ENCODE peak calls at places on chromosome 1, in four cellular contexts. N is stomach, F is endothelial cell of umbilical vein, X is transverse colon. T is an unnamed sample.

GRCh38 chr1:91440845-91441244 is 36.2 kb upstream of the HFM1 start:
- DNase-seq in F (peak; percentile 12), N (no peak), X (no peak), T (no peak)

GRCh38 chr1:235415008-235415904 is 48.0 kb downstream of the TBCE start:
- DNase-seq in N (peak; percentile 78), X (peak; percentile 70), F (peak; percentile 70), T (peak; percentile 63)

GRCh38 chr1:214670098-214670497 is 67.1 kb downstream of the CENPF start:
- DNase-seq in X (no peak), F (peak; percentile 59), N (peak; percentile 33), T (no peak)

GRCh38 chr1:239307886-239308285 is 78.5 kb upstream of the CHRM3 start:
- DNase-seq in X (no peak), N (no peak), F (no peak), T (no peak)

GRCh38 chr1:94528271-94528670 is 13.3 kb downstream of the F3 start:
- DNase-seq in N (no peak), F (no peak), X (no peak), T (no peak)

GRCh38 chr1:63112155-63112914 is 210.0 kb upstream of the FOXD3 start:
- DNase-seq in X (no peak), N (no peak), F (no peak), T (no peak)

GRCh38 chr1:201724760-201725105 is 104.2 kb upstream of the IPO9 start:
- DNase-seq in X (no peak), F (peak; percentile 56), N (no peak), T (no peak)

GRCh38 chr1:15153184-15153841 is at the start of gene TMEM51:
- DNase-seq in F (peak; percentile 79), X (peak; percentile 87), N (peak; percentile 87), T (peak; percentile 74)

GRCh38 chr1:55015123-55015522 is 16.4 kb downstream of the BSND start:
- DNase-seq in F (no peak), N (no peak), X (no peak), T (no peak)

GRCh38 chr1:151822404-151822803 is 9.2 kb downstream of the RORC start:
- DNase-seq in X (no peak), N (no peak), F (no peak), T (no peak)

GRCh38 chr1:162696286-162696862 is 64.1 kb downstream of the DDR2 start:
- DNase-seq in F (peak; percentile 92), N (peak; percentile 60), X (peak; percentile 52), T (peak; percentile 89)

GRCh38 chr1:85295006-85295431 is 18.6 kb upstream of the BCL10 start:
- DNase-seq in X (no peak), N (no peak), F (peak; percentile 91), T (no peak)

GRCh38 chr1:230381564-230381963 is 44.6 kb downstream of the PGBD5 start:
- DNase-seq in N (no peak), X (no peak), F (no peak), T (no peak)

GRCh38 chr1:186559601-186560116 is 98.7 kb upstream of the PDC start:
- DNase-seq in N (no peak), F (no peak), X (no peak), T (no peak)

GRCh38 chr1:191831572-191831971 is 326.7 kb upstream of the RGS18 start:
- DNase-seq in N (no peak), X (no peak), F (peak; percentile 7), T (no peak)

GRCh38 chr1:68112835-68113243 is 62.4 kb upstream of the DIRAS3 start:
- DNase-seq in N (no peak), F (peak; percentile 82), X (no peak), T (no peak)

GRCh38 chr1:37808369-37809319 is 636 bp upstream of the YRDC start:
- DNase-seq in F (peak; percentile 59), X (peak; percentile 79), N (peak; percentile 78), T (peak; percentile 27)

GRCh38 chr1:93344886-93345632 is 648 bp upstream of the DR1 start:
- DNase-seq in F (no peak), X (no peak), N (no peak), T (no peak)

GRCh38 chr1:115437146-115437639 is 99.1 kb upstream of the NGF start:
- DNase-seq in N (no peak), X (no peak), F (no peak), T (no peak)

GRCh38 chr1:3126756-3127718 is 58.0 kb downstream of the PRDM16 start:
- DNase-seq in N (no peak), F (no peak), X (no peak), T (peak; percentile 26)

GRCh38 chr1:230753586-230754251 is 6.5 kb downstream of the CAPN9 start:
- DNase-seq in N (peak; percentile 74), X (peak; percentile 71), F (peak; percentile 41), T (peak; percentile 52)

GRCh38 chr1:78836736-78837135 is 169.8 kb downstream of the ADGRL4 start:
- DNase-seq in N (no peak), F (peak; percentile 13), X (no peak), T (no peak)

GRCh38 chr1:67978988-67979516 is 71.4 kb downstream of the DIRAS3 start:
- DNase-seq in N (no peak), F (peak; percentile 10), X (no peak), T (no peak)

GRCh38 chr1:184036517-184036949 is 995 bp downstream of the COLGALT2 start:
- DNase-seq in F (peak; percentile 24), X (peak; percentile 15), N (no peak), T (no peak)

GRCh38 chr1:71561729-71562128 is 480.9 kb upstream of the ZRANB2 start:
- DNase-seq in F (peak; percentile 18), N (no peak), X (no peak), T (no peak)

GRCh38 chr1:161307230-161307768 is 2.5 kb downstream of the MPZ start:
- DNase-seq in X (no peak), N (no peak), F (peak; percentile 61), T (no peak)

GRCh38 chr1:30982431-30982830 is 73.9 kb upstream of the SDC3 start:
- DNase-seq in N (no peak), F (no peak), X (no peak), T (no peak)

GRCh38 chr1:30986755-30987154 is 78.2 kb upstream of the SDC3 start:
- DNase-seq in N (no peak), F (no peak), X (no peak), T (no peak)

GRCh38 chr1:30982937-30983336 is 74.4 kb upstream of the SDC3 start:
- DNase-seq in N (no peak), X (no peak), F (no peak), T (no peak)

GRCh38 chr1:30984991-30985503 is 76.5 kb upstream of the SDC3 start:
- DNase-seq in X (no peak), F (no peak), N (no peak), T (no peak)

DNA sequence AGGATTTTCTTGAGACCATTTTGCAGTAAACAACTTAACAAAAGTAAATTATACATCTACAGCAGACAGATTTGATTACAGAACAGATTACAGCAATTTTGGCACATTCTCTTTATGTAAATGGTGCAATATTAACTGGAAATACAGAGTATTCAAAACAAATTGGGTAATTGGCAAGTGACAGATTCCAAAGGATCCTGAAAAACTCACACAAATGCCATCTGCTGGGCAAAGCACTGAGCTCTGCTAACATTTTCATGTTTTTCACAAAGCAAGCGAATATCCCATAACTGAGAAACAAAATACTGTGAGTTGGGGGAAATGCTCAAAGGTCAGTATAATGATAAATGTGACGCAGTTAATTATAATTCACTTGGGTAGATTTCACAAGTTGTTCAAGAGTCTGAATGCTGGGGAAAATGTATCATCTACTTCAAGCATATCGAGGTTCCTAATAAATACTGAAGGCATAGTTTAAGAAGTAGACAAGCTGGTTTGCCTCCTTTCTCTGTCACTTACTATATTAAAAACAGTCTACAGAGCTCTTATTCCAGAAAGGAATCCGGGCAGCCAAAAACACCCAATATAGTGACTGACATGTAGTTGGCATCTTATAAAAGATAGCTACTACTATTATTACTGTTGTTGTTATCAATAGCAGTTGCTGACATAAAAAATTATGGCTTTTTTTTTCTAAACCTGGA is 75.8 kb upstream of the SDC3 start:
- DNase-seq in X (no peak), N (no peak), F (no peak), T (peak; percentile 29)
- TF ChIP-seq POLR2AphosphoS5 in X (no peak), N (no peak), F (no peak), T (peak; percentile 28)

DNA sequence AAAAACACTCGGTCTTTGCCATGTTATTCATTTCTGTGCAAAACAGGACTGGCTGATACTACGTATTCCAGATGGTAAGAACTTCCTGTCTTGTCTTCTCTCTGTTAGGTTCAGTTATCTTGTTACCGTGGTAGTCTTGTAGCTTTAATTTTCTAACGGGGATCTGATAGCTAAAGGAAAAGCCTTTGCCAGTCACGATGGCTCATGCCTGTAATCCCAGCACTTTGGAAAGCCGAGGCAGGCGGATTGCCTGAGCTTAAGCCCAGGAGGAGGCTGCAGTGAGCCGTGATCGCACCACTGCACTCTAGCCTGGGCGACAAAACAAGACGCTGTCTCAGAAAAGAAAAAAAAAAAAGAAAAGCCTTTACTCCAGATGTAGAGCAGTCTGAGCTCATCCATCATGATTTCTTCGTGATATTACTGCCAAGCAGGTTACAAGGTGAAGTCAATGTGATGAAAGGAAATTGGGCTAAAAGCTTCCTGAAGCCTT is 11.1 kb upstream of the MSTO1 start:
- DNase-seq in X (no peak), N (no peak), F (peak; percentile 31), T (no peak)
- H3K27ac ChIP-seq in X (no peak overlapping the region), N (no peak overlapping the region), F (no peak overlapping the region), T (no peak overlapping the region)

GRCh38 chr1:21537511-21537931 is 28.3 kb downstream of the ALPL start:
- DNase-seq in F (no peak), N (peak; percentile 42), X (no peak), T (no peak)

GRCh38 chr1:21536223-21536622 is 27.0 kb downstream of the ALPL start:
- DNase-seq in F (no peak), X (no peak), N (no peak), T (no peak)

GRCh38 chr1:21532992-21533534 is 23.8 kb downstream of the ALPL start:
- DNase-seq in F (no peak), N (no peak), X (no peak), T (no peak)

GRCh38 chr1:21532496-21532895 is 23.3 kb downstream of the ALPL start:
- DNase-seq in N (no peak), F (no peak), X (peak; percentile 52), T (no peak)

DNA sequence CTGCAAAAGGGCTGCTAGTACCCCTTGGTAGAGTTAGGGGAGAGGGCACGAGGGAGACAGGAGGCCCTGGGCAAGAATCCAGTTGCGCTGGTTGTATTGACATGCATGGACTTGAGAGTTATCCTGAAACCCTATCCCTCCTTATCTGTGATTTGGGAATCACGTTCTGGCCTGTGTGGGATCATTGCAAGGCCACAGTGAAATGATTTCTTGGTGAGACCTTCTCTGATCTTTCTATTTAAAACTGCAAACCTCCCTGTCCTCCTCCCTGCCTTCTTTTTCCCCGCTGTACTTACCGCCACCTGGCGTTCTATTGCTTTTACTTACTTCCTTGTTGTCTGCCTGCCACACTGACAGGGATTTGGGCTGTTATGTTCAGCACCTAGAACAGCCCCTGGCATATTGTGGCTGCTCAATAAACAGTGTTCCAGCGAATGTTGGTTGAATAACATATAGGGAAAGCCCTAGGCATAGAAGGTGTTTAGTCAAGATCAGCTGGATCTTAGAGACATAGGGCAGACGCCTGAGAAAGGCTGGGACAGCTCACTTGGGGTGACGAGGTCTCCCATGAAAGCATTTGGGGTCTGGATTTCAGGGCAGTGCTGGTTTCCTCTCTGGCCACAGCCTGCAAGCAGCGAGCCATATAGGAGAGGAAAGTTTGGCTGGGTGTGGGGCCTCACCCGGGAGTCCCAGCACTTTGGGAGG is 25.6 kb downstream of the ALPL start:
- DNase-seq in N (peak; percentile 48), F (peak; percentile 34), X (peak; percentile 46), T (peak; percentile 79)
- TF ChIP-seq CTCF in N (no peak), F (peak; percentile 46), X (no peak), T (no peak)

GRCh38 chr1:200619894-200620272 is 668 bp downstream of the KIF14 start:
- DNase-seq in X (no peak), N (no peak), F (no peak), T (no peak)

GRCh38 chr1:200625381-200625824 is 4.9 kb upstream of the KIF14 start:
- DNase-seq in N (no peak), X (no peak), F (no peak), T (no peak)

GRCh38 chr1:200624679-200625335 is 4.3 kb upstream of the KIF14 start:
- DNase-seq in X (no peak), F (peak; percentile 25), N (no peak), T (no peak)

GRCh38 chr1:200620273-200621131 is at the start of gene KIF14:
- DNase-seq in X (peak; percentile 95), F (peak; percentile 89), N (peak; percentile 92), T (peak; percentile 88)
- TF ChIP-seq POLR2AphosphoS5 in X (no peak), F (peak; percentile 74), N (peak; percentile 24), T (peak; percentile 77)